ENCODE peak calls at places on chromosomes 2 and 18, in nine cellular contexts. I is GM23338, C is right atrium auricular region, S is ovary, Y is OCI-LY7, R is transverse colon, B is body of pancreas, W is neural progenitor cell, K is left ventricle myocardium inferior. L is an unnamed sample. For H3K36me3, the result is how much of the 10 kb centered on the place peaks cover.

GRCh38 chr2:240814946-240815760 is 4.9 kb downstream of the KIF1A start:
- DNase-seq in R (no peak), W (no peak), C (no peak), B (no peak), S (peak), Y (no peak), K (peak), I (no peak), L (no peak)

GRCh38 chr2:8976419-8976818 is 27.1 kb downstream of the MBOAT2 start:
- DNase-seq in Y (no peak), K (no peak), I (no peak), C (no peak), W (no peak), R (no peak), S (no peak), B (no peak), L (no peak)

GRCh38 chr2:171289336-171289735 is 128.6 kb upstream of the TLK1 start:
- DNase-seq in W (no peak), C (no peak), I (no peak), B (no peak), Y (no peak), K (no peak), S (no peak), R (no peak), L (no peak)

GRCh38 chr2:240519396-240520142 is 38.2 kb downstream of the ANKMY1 start:
- DNase-seq in B (no peak), Y (no peak), C (no peak), I (peak), W (peak), S (no peak), K (no peak), R (no peak), L (no peak)

GRCh38 chr18:54845788-54846187 is 17.5 kb downstream of the RAB27B start:
- DNase-seq in B (no peak), K (no peak), W (no peak), S (no peak), R (no peak), I (no peak), Y (no peak), C (no peak), L (no peak)

GRCh38 chr2:224173210-224173609 is 134.1 kb upstream of the SERPINE2 start:
- DNase-seq in C (no peak), S (no peak), I (no peak), W (no peak), R (no peak), K (no peak), B (no peak), Y (no peak), L (no peak)

GRCh38 chr2:196186266-196186980 is 15.0 kb upstream of the STK17B start:
- DNase-seq in B (no peak), C (no peak), Y (peak), K (no peak), R (no peak), I (no peak), S (no peak), W (no peak), L (no peak)

GRCh38 chr2:210445116-210445707 is 31.3 kb downstream of the LANCL1 start:
- DNase-seq in I (peak), W (peak), S (no peak), C (no peak), Y (peak), R (no peak), K (no peak), B (no peak), L (no peak)

GRCh38 chr2:15735738-15736326 is 144.2 kb downstream of the DDX1 start:
- DNase-seq in S (no peak), W (no peak), C (no peak), Y (no peak), K (no peak), I (no peak), R (no peak), B (no peak), L (no peak)

GRCh38 chr2:238187618-238188548 is 15.6 kb downstream of the ILKAP start:
- DNase-seq in Y (no peak), K (no peak), I (no peak), W (no peak), R (no peak), B (no peak), S (no peak), C (no peak), L (no peak)

DNA sequence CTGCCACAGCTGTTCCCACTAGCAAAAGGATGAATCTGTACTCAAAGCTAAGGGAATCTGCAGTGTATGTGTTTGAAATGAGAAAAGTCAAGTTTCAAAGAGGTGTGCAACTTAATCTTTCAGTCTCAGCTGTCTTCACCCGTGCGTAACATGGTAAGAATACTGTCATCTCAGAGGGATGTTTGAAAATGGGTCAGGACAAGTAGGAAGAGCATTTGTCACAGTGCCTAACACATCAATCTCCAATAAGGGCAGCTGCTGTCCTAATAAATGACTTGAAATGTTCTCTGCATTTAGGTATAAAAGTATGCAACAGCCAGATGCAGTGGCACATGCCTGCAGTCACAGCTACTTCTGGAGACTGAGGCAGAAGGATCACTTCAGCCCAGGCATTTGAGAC is 13.1 kb downstream of the ILKAP start:
- DNase-seq in K (no peak), W (no peak), Y (no peak), R (no peak), C (no peak), B (no peak), I (no peak), S (no peak), L (no peak)
- H3K36me3 ChIP-seq in K (half or more), W (under half), Y (half or more), R (half or more), C (half or more), B (under half), I (under half), S (under half), L (under half)

DNA sequence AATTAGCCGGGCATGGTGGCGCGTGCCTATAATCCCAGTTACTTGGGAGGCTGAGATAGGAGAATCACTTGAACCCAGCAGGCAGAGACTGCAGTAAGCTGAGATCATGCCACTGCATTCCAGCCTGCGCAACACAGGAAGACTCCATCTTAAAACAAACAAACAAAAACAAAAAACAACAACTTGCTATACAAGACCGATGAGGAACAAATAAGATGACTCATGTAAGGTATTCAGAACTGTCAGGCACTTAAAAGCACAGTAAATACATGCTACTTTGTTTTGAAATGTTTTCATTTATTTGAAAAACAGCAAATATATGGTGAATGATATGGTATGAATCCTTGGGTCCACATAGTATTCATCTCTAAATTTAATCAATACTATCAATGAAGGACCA is 66.7 kb downstream of the TRIP12 start:
- DNase-seq in W (no peak), R (no peak), I (no peak), K (no peak), C (no peak), S (no peak), B (no peak), Y (no peak), L (no peak)
- H3K36me3 ChIP-seq in W (under half), R (under half), I (under half), K (under half), C (under half), S (under half), B (under half), Y (half or more), L (under half)

GRCh38 chr2:74206180-74206688 is 7.8 kb downstream of the MTHFD2 start:
- DNase-seq in I (no peak), K (no peak), Y (no peak), B (no peak), W (no peak), S (no peak), R (peak), C (no peak), L (no peak)
- H3K36me3 ChIP-seq in I (half or more), K (under half), Y (half or more), B (under half), W (under half), S (under half), R (under half), C (under half), L (under half)

GRCh38 chr2:54651291-54651690 is 72.2 kb upstream of the EML6 start:
- DNase-seq in C (no peak), I (no peak), K (no peak), Y (no peak), B (no peak), S (no peak), W (no peak), R (no peak), L (no peak)
- H3K36me3 ChIP-seq in C (half or more), I (half or more), K (half or more), Y (half or more), B (under half), S (under half), W (under half), R (half or more), L (under half)

GRCh38 chr2:30801821-30802455 is 5.3 kb downstream of the CAPN13 start:
- DNase-seq in S (no peak), R (no peak), Y (no peak), B (no peak), K (no peak), I (no peak), C (no peak), W (no peak), L (no peak)

GRCh38 chr2:30798536-30798991 is 8.7 kb downstream of the CAPN13 start:
- DNase-seq in W (no peak), R (no peak), Y (no peak), S (no peak), B (no peak), I (peak), C (no peak), K (no peak), L (no peak)

GRCh38 chr2:30797381-30798015 is 9.7 kb downstream of the CAPN13 start:
- DNase-seq in S (no peak), K (no peak), W (no peak), B (no peak), I (no peak), C (no peak), Y (no peak), R (no peak), L (no peak)

GRCh38 chr2:30802611-30803010 is 4.6 kb downstream of the CAPN13 start:
- DNase-seq in B (no peak), C (no peak), Y (no peak), W (no peak), S (no peak), I (no peak), K (no peak), R (no peak), L (no peak)

DNA sequence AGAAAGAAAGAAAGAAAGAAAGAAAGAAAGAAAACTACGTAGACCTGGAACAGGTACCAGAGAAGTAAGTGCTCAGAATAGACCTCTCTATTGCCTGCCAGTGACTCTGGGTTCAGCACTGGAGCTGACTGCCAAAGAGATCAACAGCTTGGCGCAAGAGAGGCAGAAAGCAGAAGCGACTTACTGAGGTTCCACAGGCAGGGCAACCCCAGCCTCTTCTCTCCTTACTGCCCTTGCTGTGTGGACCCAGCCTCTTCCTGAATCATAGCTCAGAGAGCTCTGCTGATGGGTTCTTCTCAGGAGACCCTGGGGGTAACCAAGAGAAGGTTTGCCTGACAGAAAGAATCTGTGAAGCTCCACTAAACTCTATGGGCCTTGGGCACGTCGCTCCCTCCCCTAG is 7.1 kb downstream of the CAPN13 start:
- DNase-seq in Y (no peak), K (no peak), S (no peak), R (no peak), I (no peak), W (no peak), C (no peak), B (no peak), L (no peak)
- H3K36me3 ChIP-seq in Y (under half), K (under half), S (under half), R (under half), I (under half), W (under half), C (under half), B (under half), L (under half)

GRCh38 chr2:12957251-12957650 is 240.5 kb downstream of the TRIB2 start:
- DNase-seq in W (no peak), Y (no peak), S (no peak), I (no peak), K (no peak), C (no peak), B (no peak), R (no peak), L (no peak)
- H3K36me3 ChIP-seq in W (under half), Y (under half), S (under half), I (under half), K (under half), C (under half), B (under half), R (under half), L (under half)

GRCh38 chr2:70261501-70261900 is 3.6 kb downstream of the PCYOX1 start:
- DNase-seq in R (no peak), K (no peak), S (no peak), B (no peak), C (peak), W (no peak), Y (peak), I (no peak), L (no peak)
- H3K36me3 ChIP-seq in R (under half), K (half or more), S (under half), B (under half), C (under half), W (under half), Y (under half), I (under half), L (under half)

GRCh38 chr2:37246205-37246604 is 14.7 kb downstream of the NDUFAF7 start:
- DNase-seq in R (no peak), B (no peak), W (no peak), K (no peak), Y (no peak), I (no peak), S (no peak), C (no peak), L (no peak)

DNA sequence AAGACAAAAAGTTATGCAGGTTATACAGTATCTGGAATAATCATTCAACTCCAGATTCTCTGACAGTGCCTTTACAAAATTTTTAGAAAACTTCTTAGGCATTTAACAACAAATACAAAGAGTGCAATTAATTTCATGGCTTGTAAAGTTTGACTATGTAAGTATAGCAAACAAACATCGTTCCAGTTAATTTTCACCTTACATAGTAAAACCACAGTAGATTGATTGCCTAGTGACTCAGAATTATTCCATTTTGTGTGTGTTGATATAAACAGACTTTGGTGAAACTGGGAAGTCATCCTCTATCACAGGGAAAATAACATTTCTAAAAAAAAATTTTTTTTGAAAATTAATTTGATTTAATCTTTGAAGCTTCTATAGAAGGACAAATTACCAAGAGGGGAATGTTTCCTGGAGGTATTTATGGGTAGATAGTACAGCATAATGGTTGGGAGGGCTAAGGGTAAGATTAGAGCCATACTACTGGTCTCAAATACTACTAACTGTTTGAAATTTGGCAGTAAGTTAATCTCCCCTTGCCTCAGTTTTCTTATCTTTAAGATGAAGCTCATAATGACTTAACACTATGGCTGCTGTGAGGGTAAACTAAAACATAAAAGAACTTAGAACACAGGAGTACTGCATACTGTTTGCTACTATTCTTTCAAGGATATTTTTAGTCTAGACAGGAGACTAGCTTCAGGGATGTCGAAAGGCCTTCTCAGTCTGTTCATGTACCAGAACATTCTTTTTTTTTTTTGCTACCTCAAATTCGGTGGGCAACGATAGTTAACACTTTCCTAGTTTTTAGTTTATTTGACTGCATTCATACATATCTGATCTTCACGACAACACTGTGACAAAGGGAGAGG is 19.6 kb downstream of the NDUFAF7 start:
- DNase-seq in W (no peak), Y (no peak), C (no peak), S (no peak), K (no peak), I (no peak), B (no peak), R (no peak), L (no peak)
- H3K36me3 ChIP-seq in W (under half), Y (half or more), C (half or more), S (under half), K (half or more), I (half or more), B (under half), R (under half), L (under half)

DNA sequence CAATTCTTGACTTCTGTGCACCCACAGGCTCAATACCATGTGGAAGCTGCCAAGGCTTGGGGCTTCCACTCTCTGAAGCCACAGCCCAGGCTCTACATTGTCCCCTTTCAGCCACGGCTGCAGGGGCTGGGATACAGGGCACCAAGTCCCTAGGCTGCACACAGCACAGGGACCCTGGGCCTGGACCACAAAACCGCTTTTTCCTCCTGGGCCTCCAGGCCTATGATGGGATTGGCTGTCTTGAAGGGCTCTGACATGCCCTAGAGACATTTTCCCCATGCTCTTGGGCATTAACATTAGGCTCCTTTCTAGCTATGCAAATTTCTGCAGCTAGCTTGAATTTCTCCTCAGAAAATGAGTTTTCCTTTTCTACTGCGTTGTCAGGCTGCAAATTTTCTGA is 29.7 kb downstream of the NUP35 start:
- DNase-seq in Y (no peak), I (no peak), K (no peak), S (no peak), W (no peak), B (no peak), R (no peak), C (no peak), L (no peak)
- H3K36me3 ChIP-seq in Y (half or more), I (under half), K (under half), S (under half), W (under half), B (under half), R (under half), C (under half), L (under half)

L was measured in BJ.